ENCODE peak calls at places on chromosomes 3 and 15, in four cellular contexts. I, B, A and U are unnamed samples.

GRCh38 chr3:188749010-188749617 is 422.7 kb upstream of the TPRG1 start:
- DNase-seq in I (peak; percentile 63), B (no peak), A (peak; percentile 34), U (peak; percentile 27)

GRCh38 chr15:85892232-85892631 is 97.5 kb upstream of the KLHL25 start:
- DNase-seq in I (no peak), B (no peak), A (no peak), U (no peak)

GRCh38 chr3:173770011-173770410 is 372.5 kb downstream of the NLGN1 start:
- DNase-seq in I (no peak), B (no peak), A (no peak), U (no peak)

GRCh38 chr3:111971533-111971932 is 7.3 kb upstream of the ABHD10 start:
- DNase-seq in I (no peak), B (no peak), A (no peak), U (no peak)

GRCh38 chr3:190097025-190097424 is 23.7 kb downstream of the P3H2 start:
- DNase-seq in I (no peak), B (no peak), A (no peak), U (no peak)

GRCh38 chr3:69226071-69226470 is 103.7 kb upstream of the LMOD3 start:
- DNase-seq in I (no peak), B (no peak), A (no peak), U (no peak)

GRCh38 chr3:52498134-52499054 is 3.3 kb downstream of the STAB1 start:
- DNase-seq in I (no peak), B (no peak), A (no peak), U (no peak)

GRCh38 chr3:190728574-190729246 is 133.8 kb downstream of the GMNC start:
- DNase-seq in I (no peak), B (no peak), A (no peak), U (no peak)

GRCh38 chr3:47414161-47414564 is 33.3 kb downstream of the PTPN23 start:
- DNase-seq in I (no peak), B (no peak), A (no peak), U (no peak)

GRCh38 chr3:102447272-102447671 is 12.5 kb downstream of the ZPLD1 start:
- DNase-seq in I (no peak), B (no peak), A (no peak), U (no peak)

GRCh38 chr3:60754617-60755016 is 496.6 kb downstream of the FHIT start:
- DNase-seq in I (no peak), B (no peak), A (no peak), U (no peak)

GRCh38 chr15:89163271-89164055 is 57.9 kb downstream of the RLBP1 start:
- DNase-seq in I (no peak), B (no peak), A (no peak), U (no peak)

GRCh38 chr3:162541923-162542322 is 1045.3 kb downstream of the OTOL1 start:
- DNase-seq in I (no peak), B (no peak), A (no peak), U (no peak)

GRCh38 chr3:42505203-42505848 is 2.9 kb downstream of the VIPR1 start:
- DNase-seq in I (no peak), B (peak; percentile 15), A (no peak), U (no peak)

GRCh38 chr15:73906346-73907017 is 19.8 kb upstream of the LOXL1 start:
- DNase-seq in I (no peak), B (no peak), A (no peak), U (no peak)

GRCh38 chr15:40590635-40591105 is 3.4 kb upstream of the KNL1 start:
- DNase-seq in I (no peak), B (peak; percentile 41), A (no peak), U (no peak)

GRCh38 chr3:100364421-100364820 is 29.9 kb downstream of the NIT2 start:
- DNase-seq in I (no peak), B (no peak), A (no peak), U (no peak)

GRCh38 chr3:45309876-45310275 is 78.5 kb upstream of the LARS2 start:
- DNase-seq in I (no peak), B (no peak), A (no peak), U (no peak)

GRCh38 chr3:169998668-169999131 is 32.1 kb downstream of the SEC62 start:
- DNase-seq in I (no peak), B (no peak), A (no peak), U (no peak)

GRCh38 chr15:50797926-50798325 is 32.4 kb upstream of the SPPL2A start:
- DNase-seq in I (no peak), B (no peak), A (no peak), U (no peak)

GRCh38 chr3:124928333-124929202 is 6.0 kb downstream of the MUC13 start:
- DNase-seq in I (peak; percentile 74), B (peak; percentile 76), A (peak; percentile 33), U (peak; percentile 54)

GRCh38 chr15:72827216-72827615 is 43.7 kb upstream of the ADPGK start:
- DNase-seq in I (no peak), B (no peak), A (no peak), U (no peak)

GRCh38 chr3:193851941-193852674 is 259.1 kb downstream of the OPA1 start:
- DNase-seq in I (no peak), B (peak; percentile 88), A (no peak), U (peak; percentile 84)

GRCh38 chr3:105906834-105907233 is 38.0 kb upstream of the CBLB start:
- DNase-seq in I (no peak), B (no peak), A (no peak), U (no peak)

GRCh38 chr3:123072152-123072551 is 5.3 kb downstream of the PDIA5 start:
- DNase-seq in I (no peak), B (peak; percentile 54), A (no peak), U (no peak)

GRCh38 chr3:17755836-17756235 is 13.4 kb upstream of the TBC1D5 start:
- DNase-seq in I (peak; percentile 26), B (no peak), A (no peak), U (no peak)

GRCh38 chr3:118949113-118949760 is 85.4 kb downstream of the IGSF11 start:
- DNase-seq in I (peak; percentile 29), B (no peak), A (no peak), U (no peak)

GRCh38 chr3:11764931-11765363 is 81.7 kb downstream of the TAMM41 start:
- DNase-seq in I (peak; percentile 40), B (no peak), A (peak; percentile 8), U (no peak)

GRCh38 chr15:61186905-61187865 is 41.9 kb downstream of the RORA start:
- DNase-seq in I (no peak), B (no peak), A (no peak), U (peak; percentile 29)

GRCh38 chr3:39910828-39911464 is 101.5 kb downstream of the MYRIP start:
- DNase-seq in I (no peak), B (no peak), A (no peak), U (no peak)

GRCh38 chr3:188421836-188422540 is 268.0 kb downstream of the LPP start:
- DNase-seq in I (no peak), B (no peak), A (no peak), U (peak; percentile 75)

GRCh38 chr15:34993413-34993812 is 5.3 kb upstream of the ZNF770 start:
- DNase-seq in I (no peak), B (no peak), A (no peak), U (no peak)

GRCh38 chr3:73279-73678 is 123.3 kb upstream of the CHL1 start:
- DNase-seq in I (no peak), B (no peak), A (no peak), U (no peak)

GRCh38 chr15:69032703-69033373 is 18.3 kb downstream of the NOX5 start:
- DNase-seq in I (no peak), B (no peak), A (no peak), U (no peak)